ENCODE peak calls at places on chromosome 12, in four cellular contexts. A, T, D and J are unnamed samples.

GRCh38 chr12:33724867-33725266 is 285.2 kb upstream of the SYT10 start:
- DNase-seq in A (no peak), T (no peak), D (no peak), J (no peak)

GRCh38 chr12:112977641-112978040 is 678 bp upstream of the OAS2 start:
- DNase-seq in A (no peak), T (no peak), D (no peak), J (no peak)

GRCh38 chr12:126936181-126936851 is 1330.7 kb upstream of the TMEM132C start:
- DNase-seq in A (peak), T (peak), D (no peak), J (no peak)

GRCh38 chr12:22631863-22632463 is 7.0 kb downstream of the ETNK1 start:
- DNase-seq in A (no peak), T (no peak), D (no peak), J (no peak)

GRCh38 chr12:47942327-47943230 is 20.8 kb upstream of the TMEM106C start:
- DNase-seq in A (no peak), T (no peak), D (peak), J (no peak)

GRCh38 chr12:40903040-40903439 is 210.8 kb downstream of the CNTN1 start:
- DNase-seq in A (peak), T (no peak), D (peak), J (no peak)

GRCh38 chr12:76697849-76698248 is 66.1 kb upstream of the ZDHHC17 start:
- DNase-seq in A (no peak), T (no peak), D (peak), J (no peak)

GRCh38 chr12:26810330-26810729 is 22.7 kb downstream of the ITPR2 start:
- DNase-seq in A (no peak), T (no peak), D (peak), J (no peak)

GRCh38 chr12:12716151-12716844 is 870 bp upstream of the CDKN1B start:
- DNase-seq in A (no peak), T (no peak), D (no peak), J (no peak)

GRCh38 chr12:6684609-6685008 is 4.6 kb downstream of the ZNF384 start:
- DNase-seq in A (peak), T (no peak), D (peak), J (no peak)
- TF ChIP-seq CTCF in A (peak), T (peak), D (peak), J (peak)

GRCh38 chr12:51521554-51522276 is 69.3 kb upstream of the SCN8A start:
- DNase-seq in A (no peak), T (no peak), D (no peak), J (no peak)
- TF ChIP-seq CTCF in A (no peak), T (no peak), D (no peak), J (no peak)

DNA sequence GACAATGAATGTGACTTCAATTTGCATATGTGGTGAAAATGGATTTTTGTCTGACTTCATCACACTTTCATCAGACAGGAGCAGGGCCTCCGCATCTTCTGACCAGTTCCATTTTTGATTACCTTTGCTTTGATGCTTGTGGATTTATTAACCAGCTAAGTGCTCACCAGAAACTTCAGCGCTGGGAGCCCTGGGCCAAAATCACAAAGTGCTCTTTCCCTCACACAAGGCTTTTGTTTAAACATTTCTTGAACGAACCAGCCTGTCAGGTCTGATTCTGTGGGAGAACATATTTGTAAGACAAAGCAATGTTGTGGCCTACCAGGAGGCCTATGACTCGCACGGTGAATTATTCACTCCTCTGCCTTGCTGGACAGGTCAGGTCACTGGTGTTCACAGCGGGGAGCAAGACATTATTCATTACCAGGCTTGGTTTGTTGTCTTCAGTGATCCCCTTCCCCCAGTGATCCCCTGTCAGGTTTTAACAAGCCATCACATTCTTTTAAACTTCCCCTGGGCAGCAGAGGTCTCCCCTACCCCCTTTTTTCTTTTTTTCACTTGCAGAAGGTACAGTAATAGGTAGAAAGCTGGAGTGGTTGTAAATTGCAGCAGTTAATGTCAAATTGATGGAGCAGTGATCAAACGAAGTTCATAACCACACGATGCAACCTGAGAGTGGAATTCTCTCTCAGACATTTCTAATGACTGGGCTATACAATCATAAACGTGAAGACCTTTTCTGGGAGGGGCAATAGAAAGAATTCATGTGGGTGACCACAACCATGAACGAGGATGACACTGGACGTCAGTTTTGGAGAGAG is 167.5 kb upstream of the PRICKLE1 start:
- DNase-seq in A (no peak), T (no peak), D (no peak), J (no peak)
- TF ChIP-seq CTCF in A (no peak), T (no peak), D (no peak), J (no peak)

GRCh38 chr12:42145197-42145549 is 499 bp upstream of the GXYLT1 start:
- DNase-seq in A (no peak), T (no peak), D (no peak), J (no peak)

GRCh38 chr12:42144424-42145196 is at the start of gene GXYLT1:
- DNase-seq in A (peak), T (peak), D (peak), J (peak)

GRCh38 chr12:42144174-42144423 is 575 bp downstream of the GXYLT1 start:
- DNase-seq in A (no peak), T (no peak), D (no peak), J (peak)

GRCh38 chr12:42143401-42144173 is 1.1 kb downstream of the GXYLT1 start:
- DNase-seq in A (no peak), T (no peak), D (no peak), J (no peak)

DNA sequence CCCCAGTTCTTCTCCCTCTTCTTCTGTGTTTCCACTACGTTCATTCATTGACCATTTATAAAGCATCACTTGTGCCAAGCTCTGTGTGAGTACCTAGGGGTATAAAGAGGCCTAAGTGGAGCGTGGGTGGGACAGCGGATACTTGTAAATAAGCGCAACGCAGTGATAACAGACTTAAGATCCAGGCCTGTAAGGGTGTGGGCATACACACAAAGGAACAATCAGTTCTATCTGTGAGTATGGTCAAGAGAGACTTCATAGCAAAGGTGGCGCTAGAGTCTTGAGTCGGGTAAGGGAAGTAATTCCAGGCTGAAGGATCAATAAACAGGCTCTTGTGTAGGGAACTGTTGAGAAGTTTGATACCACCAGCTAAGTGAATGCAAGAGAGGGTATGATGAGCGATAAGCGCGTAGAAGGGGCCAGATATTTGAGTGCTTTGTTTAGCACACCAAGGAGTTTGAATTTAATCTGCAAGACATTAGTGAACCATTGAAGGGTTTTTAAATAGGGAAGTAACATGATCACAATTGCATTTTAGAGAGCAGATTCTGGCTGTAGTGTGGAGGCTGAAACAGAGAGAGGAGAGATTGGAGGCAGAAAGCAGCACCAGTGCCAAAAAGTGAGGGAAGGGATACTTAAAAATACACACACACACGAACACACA is 1.0 kb upstream of the GXYLT1 start:
- DNase-seq in A (no peak), T (peak), D (no peak), J (no peak)
- TF ChIP-seq CTCF in A (no peak), T (no peak), D (no peak), J (peak)

GRCh38 chr12:38484821-38485220 is 168.2 kb downstream of the ALG10B start:
- DNase-seq in A (no peak), T (no peak), D (no peak), J (no peak)

GRCh38 chr12:38490941-38491340 is 174.4 kb downstream of the ALG10B start:
- DNase-seq in A (no peak), T (no peak), D (no peak), J (no peak)

GRCh38 chr12:38488866-38489265 is 172.3 kb downstream of the ALG10B start:
- DNase-seq in A (no peak), T (no peak), D (no peak), J (no peak)
- TF ChIP-seq CTCF in A (no peak), T (no peak), D (no peak), J (no peak)

GRCh38 chr12:17489452-17489851 is 600.5 kb downstream of the RERGL start:
- DNase-seq in A (no peak), T (no peak), D (no peak), J (no peak)
- TF ChIP-seq CTCF in A (no peak), T (no peak), D (peak), J (peak)

DNA sequence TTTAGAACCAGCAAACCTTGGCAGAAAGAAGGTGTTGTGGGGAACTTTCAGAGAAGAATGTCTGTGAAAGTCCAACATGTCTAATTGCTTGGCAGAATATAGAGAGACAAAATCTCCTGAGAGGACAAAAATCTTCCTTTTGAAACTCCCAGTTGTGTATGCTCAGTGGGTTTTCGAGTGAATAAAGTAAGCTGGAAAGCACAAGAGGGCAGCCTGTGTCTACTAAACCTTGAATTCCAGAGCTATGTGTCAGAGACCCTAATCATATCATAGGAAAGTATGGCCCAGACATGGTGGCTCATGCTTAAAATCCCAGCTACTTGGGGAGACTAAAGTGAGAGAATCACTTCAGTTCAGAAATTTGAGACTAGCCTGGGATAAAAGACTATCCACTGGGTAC is 661.2 kb downstream of the SLC16A7 start:
- DNase-seq in A (no peak), T (no peak), D (no peak), J (no peak)
- TF ChIP-seq CTCF in A (no peak), T (no peak), D (no peak), J (peak)

DNA sequence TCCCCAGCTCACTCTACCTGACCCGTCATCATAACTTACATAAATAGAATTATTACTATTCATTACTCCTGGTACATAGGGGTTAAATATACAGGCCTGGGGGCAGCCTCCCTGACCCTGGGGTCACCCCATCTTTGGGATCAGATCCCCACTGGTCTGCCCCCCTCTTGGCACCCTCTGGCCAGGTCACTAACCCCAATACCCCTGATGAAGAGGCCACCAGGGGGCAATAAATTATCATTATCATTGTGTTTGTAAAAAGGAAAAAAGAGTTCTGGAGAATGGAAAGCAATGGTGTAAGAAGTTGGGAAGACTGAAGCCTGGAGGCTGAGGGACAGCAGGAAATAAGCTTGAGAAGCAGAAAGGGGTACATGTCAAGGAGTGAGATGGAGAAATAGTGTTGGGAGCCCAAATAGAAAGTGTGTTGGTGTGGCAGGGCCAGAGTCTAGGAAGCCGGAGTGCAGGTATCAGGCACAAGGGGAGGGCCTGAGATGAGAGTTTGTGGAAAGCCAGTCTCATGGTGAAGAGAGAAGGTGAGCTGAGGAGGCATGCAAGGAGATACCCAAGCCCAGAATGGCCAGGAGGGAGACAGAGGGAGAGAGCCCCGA is 6.1 kb upstream of the AAAS start:
- DNase-seq in A (no peak), T (no peak), D (no peak), J (no peak)
- TF ChIP-seq CTCF in A (peak), T (peak), D (peak), J (peak)